ENCODE peak calls at places on chromosome 13, in eight cellular contexts. U is nephron progenitor cell; D is body of pancreas; W is CD4-positive, alpha-beta T cell; P is ascending aorta; Q is epithelial cell of esophagus; N is AG09309; M is OCI-LY7. C is an unnamed sample.
A peak's percentile ranks its signal among the peaks of the same experiment; 100 is the strongest.

GRCh38 chr13:93375491-93375890 is 148.9 kb downstream of the GPC6 start:
- DNase-seq in N (no peak), M (no peak), W (no peak), P (no peak), U (no peak), Q (no peak), D (no peak), C (no peak)

GRCh38 chr13:33642374-33643065 is 175.4 kb upstream of the RFC3 start:
- DNase-seq in M (no peak), P (peak; percentile 64), N (peak; percentile 54), W (no peak), Q (peak; percentile 90), D (peak; percentile 42), U (no peak), C (no peak)

GRCh38 chr13:110338441-110339101 is 31.5 kb downstream of the COL4A2 start:
- DNase-seq in W (no peak), N (no peak), M (no peak), Q (no peak), P (peak; percentile 90), U (no peak), D (no peak), C (no peak)

GRCh38 chr13:98749501-98749900 is 3.0 kb downstream of the SLC15A1 start:
- DNase-seq in U (no peak), P (no peak), W (no peak), N (peak; percentile 76), D (no peak), M (no peak), Q (no peak), C (no peak)

GRCh38 chr13:62906896-62907295 is 1491.2 kb upstream of the PCDH20 start:
- DNase-seq in W (no peak), M (no peak), Q (no peak), U (no peak), N (no peak), P (no peak), D (no peak), C (no peak)

GRCh38 chr13:99922631-99923404 is 48.7 kb downstream of the ZIC5 start:
- DNase-seq in U (no peak), M (no peak), N (no peak), D (no peak), P (no peak), W (no peak), Q (peak; percentile 19), C (no peak)

GRCh38 chr13:90336507-90336906 is 1011.0 kb upstream of the MIR17HG start:
- DNase-seq in M (no peak), Q (peak; percentile 75), D (no peak), N (no peak), W (no peak), P (no peak), U (no peak), C (no peak)

GRCh38 chr13:30845297-30846214 is 60.5 kb upstream of the MEDAG start:
- DNase-seq in W (no peak), M (no peak), U (no peak), Q (no peak), P (no peak), N (no peak), D (no peak), C (no peak)

GRCh38 chr13:44842158-44842557 is 147.1 kb downstream of the NUFIP1 start:
- DNase-seq in W (no peak), N (no peak), M (no peak), U (no peak), P (no peak), D (no peak), Q (peak; percentile 54), C (no peak)

GRCh38 chr13:22061371-22061805 is 390.5 kb downstream of the FGF9 start:
- DNase-seq in N (no peak), D (no peak), U (no peak), P (no peak), Q (no peak), W (peak; percentile 60), M (no peak), C (no peak)

GRCh38 chr13:110134801-110135200 is 172.2 kb downstream of the COL4A1 start:
- DNase-seq in N (no peak), Q (no peak), W (no peak), D (no peak), M (no peak), U (no peak), P (no peak), C (peak; percentile 15)

GRCh38 chr13:23871616-23872220 is 17.5 kb downstream of the MIPEP start:
- DNase-seq in P (no peak), N (no peak), W (no peak), Q (peak; percentile 49), U (no peak), D (no peak), M (peak; percentile 34), C (no peak)

GRCh38 chr13:52001120-52001731 is 10.0 kb downstream of the ATP7B start:
- DNase-seq in D (no peak), M (peak; percentile 75), Q (peak; percentile 62), P (no peak), U (no peak), W (no peak), N (peak; percentile 8), C (no peak)

GRCh38 chr13:27622102-27622820 is 569 bp downstream of the POLR1D start:
- DNase-seq in N (no peak), U (no peak), M (peak; percentile 40), D (peak; percentile 34), P (no peak), Q (no peak), W (peak; percentile 6), C (no peak)

GRCh38 chr13:76790519-76791289 is 95.5 kb downstream of the KCTD12 start:
- DNase-seq in M (no peak), P (no peak), U (no peak), N (no peak), Q (peak; percentile 3), W (no peak), D (no peak), C (no peak)

GRCh38 chr13:76795701-76796695 is 90.2 kb downstream of the KCTD12 start:
- DNase-seq in N (no peak), P (no peak), D (no peak), U (no peak), W (no peak), Q (no peak), M (no peak), C (no peak)

GRCh38 chr13:76791290-76791664 is 94.9 kb downstream of the KCTD12 start:
- DNase-seq in N (no peak), W (no peak), D (peak; percentile 22), M (no peak), U (no peak), P (no peak), Q (peak; percentile 21), C (no peak)

GRCh38 chr13:76798037-76798436 is 88.2 kb downstream of the KCTD12 start:
- DNase-seq in Q (no peak), M (no peak), P (no peak), W (no peak), N (no peak), D (no peak), U (no peak), C (no peak)

DNA sequence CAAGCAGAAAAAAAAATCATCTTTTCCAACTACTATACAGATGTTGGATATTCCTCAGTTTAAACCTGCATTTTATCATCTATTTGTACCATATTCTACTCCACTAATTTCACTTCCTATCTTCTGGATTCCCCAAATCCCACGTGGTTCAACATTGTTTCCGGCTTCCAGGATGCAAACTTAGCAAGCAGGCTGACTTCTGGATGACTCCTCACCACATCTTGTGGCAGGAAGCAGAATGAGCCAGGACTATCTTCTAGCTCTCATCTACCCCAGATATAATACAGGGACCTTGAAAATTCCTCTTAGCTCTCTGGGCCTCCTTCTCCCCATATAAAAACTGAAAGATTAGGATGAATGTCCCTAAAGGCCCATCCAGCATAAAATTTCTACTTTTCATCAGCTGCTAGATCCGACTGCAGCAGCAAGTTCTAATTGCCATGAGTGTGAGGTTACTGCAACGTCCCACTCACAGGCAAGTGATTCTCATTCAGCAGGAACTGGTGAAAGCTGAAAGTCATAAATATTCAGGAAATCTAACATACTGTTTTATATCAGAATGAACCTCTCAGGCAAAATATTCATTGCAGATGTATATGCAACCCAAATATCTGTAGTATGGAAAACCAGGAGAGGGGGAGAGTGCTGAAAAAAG is 93.4 kb downstream of the KCTD12 start:
- DNase-seq in W (no peak), P (no peak), Q (peak; percentile 23), U (no peak), N (peak; percentile 11), D (peak; percentile 13), M (no peak), C (no peak)
- TF ChIP-seq CTCF in W (no peak), P (no peak), Q (no peak), U (no peak), N (no peak), D (no peak), M (no peak), C (no peak)

DNA sequence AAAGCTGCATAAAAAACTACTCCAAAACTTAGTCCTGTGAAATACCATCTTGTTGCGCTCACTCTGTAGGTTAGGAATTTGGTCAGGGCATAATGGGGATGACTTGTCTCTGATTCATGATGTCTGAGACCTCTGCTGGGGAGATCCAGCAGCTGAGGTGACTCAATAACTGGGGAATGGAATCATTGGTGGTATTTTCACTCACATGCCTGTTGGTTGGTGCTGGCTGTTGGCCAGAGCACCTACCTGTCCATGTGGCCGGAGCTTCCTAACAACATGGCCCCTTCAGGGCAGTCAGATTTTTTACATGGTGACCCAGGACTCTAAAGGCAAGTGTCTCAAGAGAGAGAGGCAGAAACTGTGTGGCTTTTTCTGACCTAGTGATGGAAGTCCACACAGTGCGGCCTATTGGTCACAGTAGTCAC is 7.4 kb upstream of the ESD start:
- DNase-seq in W (no peak), P (no peak), N (peak; percentile 81), U (no peak), M (no peak), Q (peak; percentile 97), D (no peak), C (no peak)
- TF ChIP-seq CTCF in W (no peak), P (no peak), N (peak; percentile 13), U (no peak), M (no peak), Q (no peak), D (no peak), C (no peak)

GRCh38 chr13:108572782-108573211 is 56.6 kb upstream of the MYO16 start:
- DNase-seq in U (no peak), W (no peak), M (no peak), D (no peak), N (no peak), Q (peak; percentile 53), P (no peak), C (no peak)

GRCh38 chr13:108575430-108575829 is 54.0 kb upstream of the MYO16 start:
- DNase-seq in U (no peak), W (no peak), D (no peak), Q (no peak), P (no peak), M (no peak), N (no peak), C (no peak)

GRCh38 chr13:108574856-108575255 is 54.6 kb upstream of the MYO16 start:
- DNase-seq in U (no peak), N (no peak), Q (no peak), W (no peak), M (no peak), P (no peak), D (no peak), C (no peak)

GRCh38 chr13:108573455-108573854 is 56.0 kb upstream of the MYO16 start:
- DNase-seq in N (no peak), U (no peak), P (no peak), M (no peak), D (no peak), W (no peak), Q (no peak), C (no peak)
- TF ChIP-seq CTCF in N (no peak), U (no peak), P (no peak), M (no peak), D (no peak), W (no peak), Q (no peak), C (no peak)

GRCh38 chr13:61684976-61685682 is 269.5 kb upstream of the PCDH20 start:
- DNase-seq in N (no peak), U (no peak), D (no peak), P (no peak), W (no peak), Q (no peak), M (no peak), C (no peak)

GRCh38 chr13:61685683-61686013 is 270.0 kb upstream of the PCDH20 start:
- DNase-seq in Q (peak; percentile 60), D (no peak), U (peak; percentile 16), P (no peak), M (no peak), W (no peak), N (no peak), C (no peak)
- TF ChIP-seq CTCF in Q (peak; percentile 66), D (no peak), U (peak; percentile 26), P (no peak), M (no peak), W (no peak), N (no peak), C (peak; percentile 56)